ENCODE peak calls at places on chromosomes 5 and 9, in seven cellular contexts. One of them, this sample, is unnamed.

GRCh38 chr5:160009591-160009989 is 651 bp downstream of the TTC1 start:
- DNase-seq in AG10803: no peak
- DNase-seq in fibroblast of pulmonary artery: no peak
- DNase-seq in psoas muscle: no peak
- DNase-seq in fibroblast of lung: no peak
- DNase-seq in cardiac muscle cell: no peak
- DNase-seq in astrocyte of the cerebellum: no peak
- DNase-seq in this sample: no peak

GRCh38 chr5:74145904-74146303 is 494.6 kb downstream of the ENC1 start:
- DNase-seq in AG10803: no peak
- DNase-seq in fibroblast of pulmonary artery: no peak
- DNase-seq in psoas muscle: no peak
- DNase-seq in fibroblast of lung: no peak
- DNase-seq in cardiac muscle cell: no peak
- DNase-seq in astrocyte of the cerebellum: no peak
- DNase-seq in this sample: no peak

GRCh38 chr9:96150324-96151023 is 151.5 kb downstream of the HSD17B3 start:
- DNase-seq in AG10803: no peak
- DNase-seq in fibroblast of pulmonary artery: no peak
- DNase-seq in psoas muscle: no peak
- DNase-seq in fibroblast of lung: no peak
- DNase-seq in cardiac muscle cell: no peak
- DNase-seq in astrocyte of the cerebellum: no peak
- DNase-seq in this sample: no peak

GRCh38 chr5:134534726-134535110 is 9.2 kb downstream of the JADE2 start:
- DNase-seq in AG10803: no peak
- DNase-seq in fibroblast of pulmonary artery: no peak
- DNase-seq in psoas muscle: no peak
- DNase-seq in fibroblast of lung: no peak
- DNase-seq in cardiac muscle cell: no peak
- DNase-seq in astrocyte of the cerebellum: no peak
- DNase-seq in this sample: no peak

GRCh38 chr5:135225856-135226560 is 173.0 kb downstream of the MACROH2A1 start:
- DNase-seq in AG10803: no peak
- DNase-seq in fibroblast of pulmonary artery: no peak
- DNase-seq in psoas muscle: no peak
- DNase-seq in fibroblast of lung: no peak
- DNase-seq in cardiac muscle cell: no peak
- DNase-seq in astrocyte of the cerebellum: no peak
- DNase-seq in this sample: no peak

GRCh38 chr5:171386861-171387254 is 791 bp upstream of the NPM1 start:
- DNase-seq in AG10803: no peak
- DNase-seq in fibroblast of pulmonary artery: no peak
- DNase-seq in psoas muscle: no peak
- DNase-seq in fibroblast of lung: no peak
- DNase-seq in cardiac muscle cell: peak
- DNase-seq in astrocyte of the cerebellum: no peak
- DNase-seq in this sample: no peak

GRCh38 chr5:106880656-106881055 is 790.1 kb downstream of the EFNA5 start:
- DNase-seq in AG10803: no peak
- DNase-seq in fibroblast of pulmonary artery: no peak
- DNase-seq in psoas muscle: no peak
- DNase-seq in fibroblast of lung: no peak
- DNase-seq in cardiac muscle cell: no peak
- DNase-seq in astrocyte of the cerebellum: no peak
- DNase-seq in this sample: no peak

GRCh38 chr5:172683696-172684464 is 42.8 kb downstream of the NEURL1B start:
- DNase-seq in AG10803: no peak
- DNase-seq in fibroblast of pulmonary artery: no peak
- DNase-seq in psoas muscle: peak
- DNase-seq in fibroblast of lung: no peak
- DNase-seq in cardiac muscle cell: no peak
- DNase-seq in astrocyte of the cerebellum: no peak
- DNase-seq in this sample: no peak

GRCh38 chr5:34604119-34604675 is 51.9 kb upstream of the RAI14 start:
- DNase-seq in AG10803: no peak
- DNase-seq in fibroblast of pulmonary artery: no peak
- DNase-seq in psoas muscle: no peak
- DNase-seq in fibroblast of lung: no peak
- DNase-seq in cardiac muscle cell: no peak
- DNase-seq in astrocyte of the cerebellum: no peak
- DNase-seq in this sample: no peak

GRCh38 chr9:72415163-72415562 is 50.2 kb upstream of the ZFAND5 start:
- DNase-seq in AG10803: no peak
- DNase-seq in fibroblast of pulmonary artery: no peak
- DNase-seq in psoas muscle: no peak
- DNase-seq in fibroblast of lung: no peak
- DNase-seq in cardiac muscle cell: no peak
- DNase-seq in astrocyte of the cerebellum: no peak
- DNase-seq in this sample: no peak

GRCh38 chr9:88537743-88538055 is 2.7 kb downstream of the NXNL2 start:
- DNase-seq in AG10803: peak
- DNase-seq in fibroblast of pulmonary artery: peak
- DNase-seq in psoas muscle: peak
- DNase-seq in fibroblast of lung: peak
- DNase-seq in cardiac muscle cell: no peak
- DNase-seq in astrocyte of the cerebellum: peak
- DNase-seq in this sample: peak

GRCh38 chr9:104121022-104121421 is 26.9 kb downstream of the SMC2 start:
- DNase-seq in AG10803: no peak
- DNase-seq in fibroblast of pulmonary artery: no peak
- DNase-seq in psoas muscle: no peak
- DNase-seq in fibroblast of lung: no peak
- DNase-seq in cardiac muscle cell: no peak
- DNase-seq in astrocyte of the cerebellum: no peak
- DNase-seq in this sample: no peak

GRCh38 chr9:125977223-125977622 is 230.1 kb downstream of the PBX3 start:
- DNase-seq in AG10803: peak
- DNase-seq in fibroblast of pulmonary artery: peak
- DNase-seq in psoas muscle: no peak
- DNase-seq in fibroblast of lung: no peak
- DNase-seq in cardiac muscle cell: no peak
- DNase-seq in astrocyte of the cerebellum: no peak
- DNase-seq in this sample: no peak

GRCh38 chr9:109639666-109640231 is 140.2 kb upstream of the PALM2AKAP2 start:
- DNase-seq in AG10803: no peak
- DNase-seq in fibroblast of pulmonary artery: no peak
- DNase-seq in psoas muscle: no peak
- DNase-seq in fibroblast of lung: no peak
- DNase-seq in cardiac muscle cell: no peak
- DNase-seq in astrocyte of the cerebellum: no peak
- DNase-seq in this sample: no peak

GRCh38 chr5:149375434-149375833 is 3.7 kb downstream of the IL17B start:
- DNase-seq in AG10803: no peak
- DNase-seq in fibroblast of pulmonary artery: no peak
- DNase-seq in psoas muscle: no peak
- DNase-seq in fibroblast of lung: no peak
- DNase-seq in cardiac muscle cell: no peak
- DNase-seq in astrocyte of the cerebellum: no peak
- DNase-seq in this sample: no peak

GRCh38 chr9:111896942-111897830 is 572 bp downstream of the UGCG start:
- DNase-seq in AG10803: peak
- DNase-seq in fibroblast of pulmonary artery: peak
- DNase-seq in psoas muscle: peak
- DNase-seq in fibroblast of lung: peak
- DNase-seq in cardiac muscle cell: peak
- DNase-seq in astrocyte of the cerebellum: no peak
- DNase-seq in this sample: no peak

GRCh38 chr5:42993516-42994284 is 46.4 kb downstream of the ANXA2R start:
- DNase-seq in AG10803: peak
- DNase-seq in fibroblast of pulmonary artery: peak
- DNase-seq in psoas muscle: no peak
- DNase-seq in fibroblast of lung: peak
- DNase-seq in cardiac muscle cell: no peak
- DNase-seq in astrocyte of the cerebellum: no peak
- DNase-seq in this sample: no peak

GRCh38 chr5:33410221-33410620 is 30.5 kb upstream of the TARS1 start:
- DNase-seq in AG10803: no peak
- DNase-seq in fibroblast of pulmonary artery: no peak
- DNase-seq in psoas muscle: no peak
- DNase-seq in fibroblast of lung: no peak
- DNase-seq in cardiac muscle cell: no peak
- DNase-seq in astrocyte of the cerebellum: no peak
- DNase-seq in this sample: no peak

GRCh38 chr5:79301046-79301712 is 65.2 kb downstream of the JMY start:
- DNase-seq in AG10803: peak
- DNase-seq in fibroblast of pulmonary artery: peak
- DNase-seq in psoas muscle: no peak
- DNase-seq in fibroblast of lung: peak
- DNase-seq in cardiac muscle cell: no peak
- DNase-seq in astrocyte of the cerebellum: no peak
- DNase-seq in this sample: peak

GRCh38 chr9:18703086-18703750 is 229.3 kb downstream of the ADAMTSL1 start:
- DNase-seq in AG10803: no peak
- DNase-seq in fibroblast of pulmonary artery: peak
- DNase-seq in psoas muscle: no peak
- DNase-seq in fibroblast of lung: peak
- DNase-seq in cardiac muscle cell: peak
- DNase-seq in astrocyte of the cerebellum: no peak
- DNase-seq in this sample: no peak

GRCh38 chr5:10633271-10634049 is 69.6 kb downstream of the ANKRD33B start:
- DNase-seq in AG10803: no peak
- DNase-seq in fibroblast of pulmonary artery: no peak
- DNase-seq in psoas muscle: no peak
- DNase-seq in fibroblast of lung: no peak
- DNase-seq in cardiac muscle cell: no peak
- DNase-seq in astrocyte of the cerebellum: no peak
- DNase-seq in this sample: no peak

GRCh38 chr9:105694320-105694847 is at the start of gene TMEM38B:
- DNase-seq in AG10803: peak
- DNase-seq in fibroblast of pulmonary artery: peak
- DNase-seq in psoas muscle: peak
- DNase-seq in fibroblast of lung: peak
- DNase-seq in cardiac muscle cell: peak
- DNase-seq in astrocyte of the cerebellum: peak
- DNase-seq in this sample: no peak
- H3K4me3 ChIP-seq in AG10803: peak
- H3K4me3 ChIP-seq in fibroblast of pulmonary artery: peak
- H3K4me3 ChIP-seq in psoas muscle: peak
- H3K4me3 ChIP-seq in fibroblast of lung: peak
- H3K4me3 ChIP-seq in cardiac muscle cell: peak
- H3K4me3 ChIP-seq in astrocyte of the cerebellum: peak
- H3K4me3 ChIP-seq in this sample: peak

DNA sequence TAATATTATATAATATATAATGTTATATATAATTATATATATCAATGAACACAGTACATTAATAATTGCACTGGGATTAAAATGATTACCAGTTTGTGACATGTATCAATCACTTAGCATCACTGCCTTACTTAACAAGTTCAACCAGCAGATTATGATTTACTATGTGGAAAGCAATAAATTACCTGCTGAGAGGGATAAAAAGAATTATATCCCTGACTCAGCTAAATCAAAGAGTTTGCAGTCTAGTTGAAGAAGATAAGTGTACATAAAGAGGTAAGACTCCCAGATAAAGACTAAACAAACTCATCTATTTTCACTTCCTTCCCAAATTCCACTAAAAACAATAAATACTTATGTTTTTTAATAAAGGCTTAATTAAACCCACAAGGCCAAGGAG is 11.2 kb downstream of the PLAA start:
- DNase-seq in AG10803: no peak
- DNase-seq in fibroblast of pulmonary artery: no peak
- DNase-seq in psoas muscle: no peak
- DNase-seq in fibroblast of lung: no peak
- DNase-seq in cardiac muscle cell: no peak
- DNase-seq in astrocyte of the cerebellum: no peak
- DNase-seq in this sample: no peak
- TF ChIP-seq CTCF in AG10803: no peak
- TF ChIP-seq CTCF in fibroblast of pulmonary artery: no peak
- TF ChIP-seq CTCF in psoas muscle: no peak
- TF ChIP-seq CTCF in fibroblast of lung: no peak
- TF ChIP-seq CTCF in cardiac muscle cell: no peak
- TF ChIP-seq CTCF in astrocyte of the cerebellum: no peak
- TF ChIP-seq CTCF in this sample: no peak

DNA sequence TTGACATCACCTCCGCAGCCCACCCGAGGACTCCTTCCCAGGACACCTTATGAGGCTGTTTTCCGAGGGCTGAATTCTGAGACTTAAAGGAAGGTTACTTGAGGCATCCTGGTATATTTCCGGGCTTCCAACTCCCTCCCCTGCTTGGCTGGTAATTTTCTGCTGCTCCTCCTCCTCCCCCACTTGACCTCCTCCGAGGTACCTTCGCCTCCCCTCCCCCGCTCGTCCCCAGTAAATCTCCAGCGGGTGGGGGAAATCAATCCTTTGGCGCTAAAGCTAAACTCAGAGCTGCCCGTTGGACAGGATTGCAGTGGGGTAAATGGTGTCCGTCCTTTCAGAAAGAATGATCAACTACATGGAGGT is 4.9 kb upstream of the ISL1 start:
- DNase-seq in AG10803: no peak
- DNase-seq in fibroblast of pulmonary artery: no peak
- DNase-seq in psoas muscle: no peak
- DNase-seq in fibroblast of lung: no peak
- DNase-seq in cardiac muscle cell: peak
- DNase-seq in astrocyte of the cerebellum: no peak
- DNase-seq in this sample: no peak
- H3K4me3 ChIP-seq in AG10803: no peak
- H3K4me3 ChIP-seq in fibroblast of pulmonary artery: no peak
- H3K4me3 ChIP-seq in psoas muscle: peak
- H3K4me3 ChIP-seq in fibroblast of lung: no peak
- H3K4me3 ChIP-seq in cardiac muscle cell: peak
- H3K4me3 ChIP-seq in astrocyte of the cerebellum: no peak
- H3K4me3 ChIP-seq in this sample: no peak

GRCh38 chr9:107425110-107426025 is 64.2 kb downstream of the KLF4 start:
- DNase-seq in AG10803: peak
- DNase-seq in fibroblast of pulmonary artery: peak
- DNase-seq in psoas muscle: peak
- DNase-seq in fibroblast of lung: peak
- DNase-seq in cardiac muscle cell: peak
- DNase-seq in astrocyte of the cerebellum: no peak
- DNase-seq in this sample: peak

GRCh38 chr9:107423540-107423939 is 66.0 kb downstream of the KLF4 start:
- DNase-seq in AG10803: no peak
- DNase-seq in fibroblast of pulmonary artery: no peak
- DNase-seq in psoas muscle: no peak
- DNase-seq in fibroblast of lung: no peak
- DNase-seq in cardiac muscle cell: no peak
- DNase-seq in astrocyte of the cerebellum: no peak
- DNase-seq in this sample: no peak

GRCh38 chr9:107426126-107426525 is 63.4 kb downstream of the KLF4 start:
- DNase-seq in AG10803: no peak
- DNase-seq in fibroblast of pulmonary artery: no peak
- DNase-seq in psoas muscle: no peak
- DNase-seq in fibroblast of lung: no peak
- DNase-seq in cardiac muscle cell: no peak
- DNase-seq in astrocyte of the cerebellum: no peak
- DNase-seq in this sample: no peak

GRCh38 chr9:107422189-107422802 is 67.3 kb downstream of the KLF4 start:
- DNase-seq in AG10803: peak
- DNase-seq in fibroblast of pulmonary artery: peak
- DNase-seq in psoas muscle: peak
- DNase-seq in fibroblast of lung: peak
- DNase-seq in cardiac muscle cell: peak
- DNase-seq in astrocyte of the cerebellum: no peak
- DNase-seq in this sample: peak
- TF ChIP-seq CTCF in AG10803: peak
- TF ChIP-seq CTCF in fibroblast of pulmonary artery: peak
- TF ChIP-seq CTCF in psoas muscle: peak
- TF ChIP-seq CTCF in fibroblast of lung: peak
- TF ChIP-seq CTCF in cardiac muscle cell: peak
- TF ChIP-seq CTCF in astrocyte of the cerebellum: peak
- TF ChIP-seq CTCF in this sample: peak

This sample was measured in AG09309.